ENCODE peak calls at places on chromosome 7, in five cellular contexts. One of them, this sample, is unnamed.

GRCh38 chr7:139023076-139023475 is 12.8 kb downstream of the ZC3HAV1L start:
- DNase-seq in pancreas: no peak
- DNase-seq in bronchial epithelial cell: no peak
- DNase-seq in GM23248: no peak
- DNase-seq in OCI-LY7: no peak
- DNase-seq in this sample: no peak

GRCh38 chr7:8379264-8379663 is 54.1 kb upstream of the NXPH1 start:
- DNase-seq in pancreas: no peak
- DNase-seq in bronchial epithelial cell: no peak
- DNase-seq in GM23248: no peak
- DNase-seq in OCI-LY7: no peak
- DNase-seq in this sample: no peak

GRCh38 chr7:1745576-1746490 is 75.8 kb downstream of the ELFN1 start:
- DNase-seq in pancreas: peak; percentile 60
- DNase-seq in bronchial epithelial cell: no peak
- DNase-seq in GM23248: no peak
- DNase-seq in OCI-LY7: no peak
- DNase-seq in this sample: no peak

GRCh38 chr7:157096286-157097055 is 42.3 kb upstream of the UBE3C start:
- DNase-seq in pancreas: no peak
- DNase-seq in bronchial epithelial cell: no peak
- DNase-seq in GM23248: peak; percentile 31
- DNase-seq in OCI-LY7: no peak
- DNase-seq in this sample: no peak

GRCh38 chr7:138097064-138097741 is 20.9 kb downstream of the AKR1D1 start:
- DNase-seq in pancreas: no peak
- DNase-seq in bronchial epithelial cell: peak; percentile 36
- DNase-seq in GM23248: peak; percentile 26
- DNase-seq in OCI-LY7: peak; percentile 8
- DNase-seq in this sample: peak; percentile 49

GRCh38 chr7:55481126-55481525 is 91.2 kb downstream of the VOPP1 start:
- DNase-seq in pancreas: no peak
- DNase-seq in bronchial epithelial cell: no peak
- DNase-seq in GM23248: no peak
- DNase-seq in OCI-LY7: no peak
- DNase-seq in this sample: no peak

GRCh38 chr7:4144801-4145470 is 537.2 kb upstream of the FOXK1 start:
- DNase-seq in pancreas: peak; percentile 61
- DNase-seq in bronchial epithelial cell: no peak
- DNase-seq in GM23248: no peak
- DNase-seq in OCI-LY7: no peak
- DNase-seq in this sample: no peak

GRCh38 chr7:133339772-133340171 is 86.9 kb downstream of the EXOC4 start:
- DNase-seq in pancreas: no peak
- DNase-seq in bronchial epithelial cell: no peak
- DNase-seq in GM23248: no peak
- DNase-seq in OCI-LY7: peak; percentile 5
- DNase-seq in this sample: no peak

GRCh38 chr7:6387734-6388294 is 59.9 kb downstream of the DAGLB start:
- DNase-seq in pancreas: no peak
- DNase-seq in bronchial epithelial cell: no peak
- DNase-seq in GM23248: no peak
- DNase-seq in OCI-LY7: no peak
- DNase-seq in this sample: no peak

GRCh38 chr7:522938-523289 is 3.3 kb upstream of the PDGFA start:
- DNase-seq in pancreas: peak; percentile 83
- DNase-seq in bronchial epithelial cell: no peak
- DNase-seq in GM23248: no peak
- DNase-seq in OCI-LY7: no peak
- DNase-seq in this sample: no peak
- H3K4me3 ChIP-seq in pancreas: peak overlapping the region; percentile 56
- H3K4me3 ChIP-seq in bronchial epithelial cell: no peak overlapping the region
- H3K4me3 ChIP-seq in GM23248: no peak overlapping the region
- H3K4me3 ChIP-seq in OCI-LY7: no peak overlapping the region
- H3K4me3 ChIP-seq in this sample: peak overlapping the region; percentile 69

DNA sequence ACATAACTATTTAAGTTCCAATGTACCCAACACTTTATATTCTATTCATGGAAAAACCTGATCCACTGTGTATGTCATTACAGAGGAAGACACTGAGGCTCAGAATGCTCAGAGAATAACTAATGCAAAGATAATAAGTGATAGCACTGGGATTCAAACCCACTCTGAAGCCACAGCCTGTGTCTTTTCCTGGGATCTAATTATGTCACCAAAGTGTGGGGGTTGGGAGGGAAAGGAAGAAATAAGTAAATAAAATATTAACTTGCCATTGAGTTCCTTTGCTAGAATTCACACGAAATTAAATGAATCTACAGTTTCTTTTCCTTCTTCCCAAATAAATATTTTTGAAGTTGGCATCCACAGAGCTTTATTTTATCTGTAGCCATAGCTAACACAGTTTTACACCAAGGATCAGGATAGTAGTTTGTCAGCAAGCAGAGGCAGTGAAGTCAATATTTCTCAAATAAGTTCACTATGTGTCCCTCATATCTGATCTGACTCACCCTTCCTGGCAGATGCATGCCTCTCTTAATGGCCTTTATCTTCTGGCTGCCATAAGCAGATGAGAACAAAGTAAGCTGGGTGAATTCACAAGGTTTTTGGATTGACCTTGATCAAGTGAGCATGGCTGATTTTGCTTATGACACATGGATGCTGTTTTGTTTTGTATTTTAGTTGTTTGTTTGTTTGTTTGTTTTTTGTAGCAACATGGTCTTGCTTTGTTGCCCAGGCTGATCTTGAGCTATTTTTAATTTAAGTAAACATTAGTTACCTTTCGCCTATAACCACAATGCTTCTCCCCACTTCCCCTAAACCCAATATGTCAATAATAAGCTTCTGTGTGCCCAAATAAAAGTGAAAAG is 6.3 kb downstream of the RAPGEF5 start:
- DNase-seq in pancreas: no peak
- DNase-seq in bronchial epithelial cell: peak; percentile 36
- DNase-seq in GM23248: peak; percentile 76
- DNase-seq in OCI-LY7: peak; percentile 31
- DNase-seq in this sample: peak; percentile 76
- H3K4me3 ChIP-seq in pancreas: no peak overlapping the region
- H3K4me3 ChIP-seq in bronchial epithelial cell: no peak overlapping the region
- H3K4me3 ChIP-seq in GM23248: no peak overlapping the region
- H3K4me3 ChIP-seq in OCI-LY7: peak overlapping the region; percentile 53
- H3K4me3 ChIP-seq in this sample: peak overlapping the region; percentile 17

DNA sequence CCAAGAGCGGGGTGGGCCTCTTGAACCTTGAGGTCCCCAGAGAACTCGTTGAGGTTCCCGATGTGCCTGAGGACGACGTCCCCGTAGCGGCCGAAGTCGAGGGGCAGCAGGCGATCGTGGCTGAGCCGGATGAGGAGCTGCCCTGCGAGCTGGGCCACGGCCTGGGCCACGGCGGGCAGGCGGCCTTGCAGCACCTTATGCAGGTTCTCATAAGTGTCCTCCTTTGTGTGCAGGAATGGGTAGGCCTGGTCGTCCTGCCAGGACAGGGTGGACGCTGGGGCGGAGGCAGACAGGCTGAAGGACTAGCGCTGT is 14.2 kb downstream of the TFR2 start:
- DNase-seq in pancreas: no peak
- DNase-seq in bronchial epithelial cell: no peak
- DNase-seq in GM23248: no peak
- DNase-seq in OCI-LY7: no peak
- DNase-seq in this sample: no peak
- H3K4me3 ChIP-seq in pancreas: no peak overlapping the region
- H3K4me3 ChIP-seq in bronchial epithelial cell: no peak overlapping the region
- H3K4me3 ChIP-seq in GM23248: no peak overlapping the region
- H3K4me3 ChIP-seq in OCI-LY7: peak overlapping the region; percentile 62
- H3K4me3 ChIP-seq in this sample: peak overlapping the region; percentile 75

GRCh38 chr7:47327698-47328391 is 254.1 kb downstream of the TNS3 start:
- DNase-seq in pancreas: peak; percentile 87
- DNase-seq in bronchial epithelial cell: peak; percentile 47
- DNase-seq in GM23248: peak; percentile 96
- DNase-seq in OCI-LY7: no peak
- DNase-seq in this sample: no peak
- H3K4me3 ChIP-seq in pancreas: no peak overlapping the region
- H3K4me3 ChIP-seq in bronchial epithelial cell: peak overlapping the region; percentile 19
- H3K4me3 ChIP-seq in GM23248: peak overlapping the region; percentile 46
- H3K4me3 ChIP-seq in OCI-LY7: no peak overlapping the region
- H3K4me3 ChIP-seq in this sample: no peak overlapping the region

GRCh38 chr7:100965723-100966541 is 3.4 kb upstream of the MUC12 start:
- DNase-seq in pancreas: peak; percentile 92
- DNase-seq in bronchial epithelial cell: peak; percentile 28
- DNase-seq in GM23248: peak; percentile 86
- DNase-seq in OCI-LY7: peak; percentile 40
- DNase-seq in this sample: peak; percentile 76

GRCh38 chr7:100967292-100967863 is 2.0 kb upstream of the MUC12 start:
- DNase-seq in pancreas: no peak
- DNase-seq in bronchial epithelial cell: no peak
- DNase-seq in GM23248: peak; percentile 36
- DNase-seq in OCI-LY7: no peak
- DNase-seq in this sample: no peak

GRCh38 chr7:100968031-100968430 is 1.3 kb upstream of the MUC12 start:
- DNase-seq in pancreas: no peak
- DNase-seq in bronchial epithelial cell: no peak
- DNase-seq in GM23248: no peak
- DNase-seq in OCI-LY7: no peak
- DNase-seq in this sample: no peak

GRCh38 chr7:100965051-100965722 is 4.2 kb upstream of the MUC12 start:
- DNase-seq in pancreas: no peak
- DNase-seq in bronchial epithelial cell: no peak
- DNase-seq in GM23248: no peak
- DNase-seq in OCI-LY7: no peak
- DNase-seq in this sample: no peak

GRCh38 chr7:100966542-100967291 is 2.6 kb upstream of the MUC12 start:
- DNase-seq in pancreas: peak; percentile 80
- DNase-seq in bronchial epithelial cell: no peak
- DNase-seq in GM23248: no peak
- DNase-seq in OCI-LY7: no peak
- DNase-seq in this sample: no peak
- H3K4me3 ChIP-seq in pancreas: peak overlapping the region; percentile 35
- H3K4me3 ChIP-seq in bronchial epithelial cell: no peak overlapping the region
- H3K4me3 ChIP-seq in GM23248: peak overlapping the region; percentile 19
- H3K4me3 ChIP-seq in OCI-LY7: no peak overlapping the region
- H3K4me3 ChIP-seq in this sample: peak overlapping the region; percentile 15

GRCh38 chr7:87151002-87151505 is 1.2 kb upstream of the DMTF1 start:
- DNase-seq in pancreas: no peak
- DNase-seq in bronchial epithelial cell: no peak
- DNase-seq in GM23248: peak; percentile 13
- DNase-seq in OCI-LY7: no peak
- DNase-seq in this sample: no peak
- H3K4me3 ChIP-seq in pancreas: peak overlapping the region; percentile 75
- H3K4me3 ChIP-seq in bronchial epithelial cell: no peak overlapping the region
- H3K4me3 ChIP-seq in GM23248: peak overlapping the region; percentile 95
- H3K4me3 ChIP-seq in OCI-LY7: peak overlapping the region; percentile 93
- H3K4me3 ChIP-seq in this sample: peak overlapping the region; percentile 97

GRCh38 chr7:41942468-41943097 is 239.7 kb upstream of the INHBA start:
- DNase-seq in pancreas: peak; percentile 49
- DNase-seq in bronchial epithelial cell: no peak
- DNase-seq in GM23248: no peak
- DNase-seq in OCI-LY7: no peak
- DNase-seq in this sample: peak; percentile 46

GRCh38 chr7:41940760-41941343 is 238.0 kb upstream of the INHBA start:
- DNase-seq in pancreas: no peak
- DNase-seq in bronchial epithelial cell: peak; percentile 74
- DNase-seq in GM23248: peak; percentile 84
- DNase-seq in OCI-LY7: peak; percentile 62
- DNase-seq in this sample: peak; percentile 87

GRCh38 chr7:41938371-41938770 is 235.5 kb upstream of the INHBA start:
- DNase-seq in pancreas: no peak
- DNase-seq in bronchial epithelial cell: no peak
- DNase-seq in GM23248: no peak
- DNase-seq in OCI-LY7: no peak
- DNase-seq in this sample: no peak

GRCh38 chr7:41943098-41943577 is 240.2 kb upstream of the INHBA start:
- DNase-seq in pancreas: peak; percentile 92
- DNase-seq in bronchial epithelial cell: peak; percentile 47
- DNase-seq in GM23248: peak; percentile 86
- DNase-seq in OCI-LY7: peak; percentile 58
- DNase-seq in this sample: peak; percentile 85
- H3K4me3 ChIP-seq in pancreas: no peak overlapping the region
- H3K4me3 ChIP-seq in bronchial epithelial cell: no peak overlapping the region
- H3K4me3 ChIP-seq in GM23248: peak overlapping the region; percentile 49
- H3K4me3 ChIP-seq in OCI-LY7: no peak overlapping the region
- H3K4me3 ChIP-seq in this sample: peak overlapping the region; percentile 76

This sample was measured in PC-3.